ENCODE peak calls at places on chromosomes 6 and 20, in nine cellular contexts. O, K, L, M, E, F, B, R and Q are unnamed samples.

GRCh38 chr6:167932468-167933276 is 64.8 kb upstream of the KIF25 start:
- DNase-seq in M (no peak), R (no peak), F (no peak), L (no peak), B (no peak), O (no peak), K (no peak), E (no peak), Q (no peak)

GRCh38 chr20:17863577-17864292 is 104.9 kb downstream of the SNX5 start:
- DNase-seq in L (no peak), R (peak), M (no peak), K (peak), E (no peak), F (peak), O (no peak), B (no peak), Q (no peak)

GRCh38 chr6:74755748-74756147 is 450.1 kb downstream of the COL12A1 start:
- DNase-seq in M (no peak), R (no peak), B (no peak), F (no peak), O (no peak), L (peak), E (no peak), K (no peak), Q (no peak)

GRCh38 chr6:5671162-5671561 is 335.6 kb downstream of the NRN1 start:
- DNase-seq in B (no peak), E (peak), M (peak), L (peak), K (peak), F (peak), O (no peak), R (no peak), Q (peak)

GRCh38 chr6:31821301-31822037 is 6.1 kb upstream of the HSPA1B start:
- DNase-seq in B (peak), R (peak), M (peak), E (peak), O (no peak), K (peak), L (peak), F (peak), Q (peak)

GRCh38 chr6:15408758-15409157 is 162.9 kb downstream of the JARID2 start:
- DNase-seq in R (no peak), M (no peak), O (no peak), E (no peak), B (no peak), K (no peak), F (no peak), L (no peak), Q (no peak)

GRCh38 chr6:16873698-16874097 is 112.4 kb upstream of the ATXN1 start:
- DNase-seq in F (no peak), L (no peak), B (no peak), E (no peak), M (no peak), R (no peak), K (no peak), O (no peak), Q (no peak)

GRCh38 chr20:41167481-41168253 is 30.3 kb downstream of the PLCG1 start:
- DNase-seq in R (peak), M (no peak), O (no peak), K (no peak), L (no peak), B (no peak), E (no peak), F (no peak), Q (no peak)

GRCh38 chr6:137830562-137830961 is 36.5 kb upstream of the TNFAIP3 start:
- DNase-seq in K (no peak), O (no peak), R (no peak), F (no peak), B (no peak), L (no peak), E (no peak), M (no peak), Q (peak)

GRCh38 chr20:57496592-57496991 is 28.3 kb downstream of the CTCFL start:
- DNase-seq in R (no peak), F (no peak), E (no peak), L (no peak), O (no peak), B (no peak), M (no peak), K (no peak), Q (no peak)

GRCh38 chr20:43824699-43825402 is 89.8 kb upstream of the TOX2 start:
- DNase-seq in L (peak), B (peak), M (peak), O (no peak), F (peak), R (no peak), K (no peak), E (peak), Q (no peak)

GRCh38 chr6:37585937-37586336 is 86.2 kb upstream of the CCDC167 start:
- DNase-seq in M (no peak), K (no peak), F (no peak), O (no peak), B (no peak), L (no peak), E (no peak), R (no peak), Q (no peak)

GRCh38 chr6:37283786-37284185 is 25.8 kb upstream of the TMEM217 start:
- DNase-seq in L (peak), E (no peak), K (peak), R (peak), M (peak), B (no peak), F (no peak), O (no peak), Q (no peak)

GRCh38 chr6:37320649-37321048 is 33.1 kb upstream of the RNF8 start:
- DNase-seq in L (no peak), F (no peak), M (no peak), E (no peak), K (no peak), O (no peak), B (no peak), R (no peak), Q (no peak)

GRCh38 chr6:158634695-158635426 is 9.7 kb downstream of the DYNLT1 start:
- DNase-seq in O (no peak), B (no peak), F (no peak), E (no peak), M (no peak), K (no peak), L (no peak), R (no peak), Q (no peak)

GRCh38 chr6:24777227-24777626 is 2.5 kb downstream of the GMNN start:
- DNase-seq in E (no peak), M (no peak), L (no peak), R (no peak), F (no peak), O (no peak), B (no peak), K (no peak), Q (no peak)

GRCh38 chr20:58236612-58237317 is 8.3 kb upstream of the ANKRD60 start:
- DNase-seq in R (peak), K (peak), O (peak), E (peak), B (peak), L (peak), M (peak), F (peak), Q (peak)

DNA sequence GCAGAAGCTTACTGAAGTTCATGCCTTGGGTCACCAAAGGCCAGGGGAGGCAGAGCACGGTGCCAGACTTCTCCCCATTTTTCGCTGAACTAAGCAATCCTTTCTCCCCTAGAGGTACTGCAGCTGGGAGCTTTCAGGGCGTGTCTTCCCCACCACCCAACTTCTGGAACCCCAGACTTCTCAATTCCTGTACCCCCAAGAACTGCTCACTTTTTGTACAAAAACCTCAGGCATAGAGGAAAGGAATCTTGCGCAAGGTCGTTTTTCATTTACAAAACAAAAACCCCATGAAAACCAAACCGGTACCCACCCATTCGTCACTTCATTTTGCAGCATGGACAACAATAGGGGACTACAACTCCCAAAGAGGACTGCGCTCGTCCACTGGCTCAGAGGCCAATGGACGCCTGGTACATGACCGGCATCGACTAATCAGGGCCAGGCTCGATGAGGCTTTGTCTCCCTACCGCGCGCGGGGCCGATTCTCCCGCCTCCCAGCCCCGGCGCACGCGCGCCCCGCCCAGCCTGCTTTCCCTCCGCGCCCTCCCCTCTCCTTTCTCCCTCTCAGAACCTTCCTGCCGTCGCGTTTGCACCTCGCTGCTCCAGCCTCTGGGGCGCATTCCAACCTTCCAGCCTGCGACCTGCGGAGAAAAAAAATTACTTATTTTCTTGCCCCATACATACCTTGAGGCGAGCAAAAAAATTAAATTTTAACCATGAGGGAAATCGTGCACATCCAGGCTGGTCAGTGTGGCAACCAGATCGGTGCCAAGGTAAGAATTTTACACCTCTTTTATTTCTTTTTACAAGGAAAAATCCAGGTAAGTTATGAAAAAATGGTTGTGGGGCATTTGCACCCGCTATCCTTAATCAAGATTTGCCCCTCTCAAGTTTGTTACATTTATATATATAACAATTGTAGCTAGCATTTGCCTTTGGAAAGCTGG is at the start of gene TUBB:
- DNase-seq in O (peak), M (peak), E (peak), L (peak), F (peak), B (peak), K (peak), R (peak), Q (peak)
- TF ChIP-seq CTCF in O (no peak), M (peak), E (peak), L (no peak), F (no peak), B (no peak), K (no peak), R (no peak), Q (no peak)

GRCh38 chr6:148528292-148528691 is 185.7 kb downstream of the SASH1 start:
- DNase-seq in F (peak), L (no peak), K (no peak), M (peak), O (no peak), B (no peak), R (no peak), E (peak), Q (no peak)
- TF ChIP-seq CTCF in F (peak), L (no peak), K (no peak), M (peak), O (peak), B (peak), R (no peak), E (peak), Q (no peak)

DNA sequence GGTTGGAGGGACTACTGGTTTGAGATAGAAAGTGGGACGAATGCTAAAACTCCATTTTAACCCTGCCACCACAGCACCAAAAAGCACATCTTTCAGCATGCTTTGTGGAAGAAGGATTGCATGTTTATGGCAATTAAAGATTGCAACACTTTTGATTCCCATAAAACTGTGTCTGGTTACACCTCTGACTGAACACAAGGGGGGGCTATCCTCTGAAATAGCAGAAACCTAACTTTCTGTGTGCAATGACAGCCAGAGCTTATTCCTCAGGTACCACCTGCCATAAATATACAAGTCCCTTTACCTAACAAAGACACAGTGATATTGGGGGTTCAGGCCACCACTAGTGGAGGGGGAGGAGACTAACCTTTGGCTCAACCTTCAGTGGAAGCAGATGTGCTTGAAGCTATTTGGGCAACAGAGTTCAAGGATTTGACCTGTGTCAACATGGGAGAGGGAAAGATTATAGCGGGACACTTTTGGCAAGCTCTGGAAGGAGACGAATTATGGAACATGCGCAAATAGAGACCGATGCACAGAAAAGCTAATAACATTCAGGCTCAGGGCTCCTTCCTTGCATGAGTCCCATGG is 9.6 kb upstream of the PLG start:
- DNase-seq in K (no peak), M (no peak), L (no peak), B (peak), R (no peak), F (no peak), E (no peak), O (no peak), Q (no peak)
- TF ChIP-seq CTCF in K (no peak), M (no peak), L (no peak), B (peak), R (no peak), F (no peak), E (no peak), O (no peak), Q (no peak)

GRCh38 chr6:108619431-108620197 is 58.9 kb downstream of the FOXO3 start:
- DNase-seq in O (no peak), R (no peak), M (no peak), L (no peak), E (peak), B (no peak), K (no peak), F (peak), Q (no peak)

GRCh38 chr6:108622601-108623335 is 62.1 kb downstream of the FOXO3 start:
- DNase-seq in R (no peak), K (no peak), E (peak), O (peak), M (peak), F (peak), B (peak), L (peak), Q (no peak)

GRCh38 chr6:108623995-108624394 is 63.3 kb downstream of the FOXO3 start:
- DNase-seq in O (no peak), F (no peak), B (no peak), L (no peak), K (no peak), R (no peak), E (no peak), M (no peak), Q (no peak)

GRCh38 chr6:108618623-108619152 is 58.0 kb downstream of the FOXO3 start:
- DNase-seq in E (no peak), R (no peak), M (no peak), O (no peak), B (no peak), L (no peak), F (no peak), K (no peak), Q (no peak)

DNA sequence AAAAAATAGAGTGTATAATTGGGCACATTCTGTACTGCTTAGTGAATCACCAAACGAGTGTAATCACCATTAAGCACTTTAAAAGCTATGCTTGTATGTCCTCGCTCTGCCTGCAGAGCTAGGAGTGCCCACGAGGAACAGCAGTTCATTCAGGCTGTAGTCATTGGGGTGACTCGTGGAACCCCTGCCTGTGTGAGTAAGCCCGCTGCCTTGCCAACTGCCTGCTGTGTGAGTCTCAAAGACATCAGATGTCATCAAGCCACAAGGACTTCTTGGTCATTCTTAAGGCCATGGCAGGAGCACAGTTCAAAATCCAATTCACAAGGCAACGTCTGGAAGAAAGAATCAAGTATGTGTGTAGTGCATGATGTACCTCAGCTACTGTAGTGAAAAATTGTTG is 60.4 kb downstream of the FOXO3 start:
- DNase-seq in K (no peak), B (no peak), O (no peak), R (no peak), E (peak), M (peak), L (peak), F (peak), Q (peak)
- TF ChIP-seq CTCF in K (no peak), B (peak), O (no peak), R (no peak), E (peak), M (no peak), L (no peak), F (peak), Q (no peak)

DNA sequence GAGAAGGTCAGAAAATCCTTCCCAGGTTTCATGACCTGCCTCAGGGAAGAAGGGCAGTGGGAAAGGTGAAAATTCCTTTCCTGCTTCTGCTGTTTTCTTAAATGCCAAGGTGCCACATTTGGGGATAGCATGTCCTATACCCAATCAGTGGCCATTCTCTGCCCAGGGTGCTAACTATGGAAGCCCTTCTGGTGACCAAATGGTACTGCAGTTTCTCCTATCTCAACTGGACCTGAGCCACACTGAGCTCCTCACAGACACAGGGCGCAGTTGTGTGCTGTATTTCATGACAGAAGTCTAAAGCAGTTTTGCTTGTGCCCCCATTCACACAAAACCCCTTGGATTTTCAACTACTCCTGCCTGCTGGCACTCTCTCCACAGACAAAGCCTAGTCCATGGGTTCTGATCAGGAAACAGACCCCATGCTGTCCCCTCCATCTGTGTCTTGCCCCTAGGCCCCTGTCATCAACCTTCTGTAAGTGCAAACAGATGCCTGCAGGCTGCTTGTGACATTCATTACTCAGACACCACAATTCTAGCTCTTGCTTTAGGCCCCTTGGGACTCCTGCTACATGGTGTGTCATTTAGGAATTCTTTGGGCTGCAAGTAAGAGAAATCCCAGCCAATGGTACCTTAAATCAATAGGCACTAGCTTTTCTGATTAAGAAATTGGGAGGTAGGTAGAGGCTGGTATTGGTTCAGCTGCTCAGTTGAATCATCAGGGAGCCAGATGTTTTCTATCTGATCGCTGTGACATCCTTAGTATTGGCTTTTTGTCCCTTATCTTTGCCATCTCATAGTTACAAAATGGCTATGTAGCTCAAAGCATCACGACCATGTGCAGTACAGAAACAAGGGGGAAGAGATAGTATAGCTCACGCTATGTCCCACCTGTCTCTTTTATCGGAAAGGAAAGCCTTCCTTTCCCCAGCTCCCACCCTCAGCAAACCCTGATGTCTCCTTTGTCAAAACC is 147.8 kb downstream of the CD83 start:
- DNase-seq in M (no peak), E (no peak), K (no peak), L (no peak), O (no peak), F (no peak), B (no peak), R (no peak), Q (no peak)
- TF ChIP-seq CTCF in M (no peak), E (peak), K (no peak), L (peak), O (no peak), F (no peak), B (no peak), R (no peak), Q (no peak)

DNA sequence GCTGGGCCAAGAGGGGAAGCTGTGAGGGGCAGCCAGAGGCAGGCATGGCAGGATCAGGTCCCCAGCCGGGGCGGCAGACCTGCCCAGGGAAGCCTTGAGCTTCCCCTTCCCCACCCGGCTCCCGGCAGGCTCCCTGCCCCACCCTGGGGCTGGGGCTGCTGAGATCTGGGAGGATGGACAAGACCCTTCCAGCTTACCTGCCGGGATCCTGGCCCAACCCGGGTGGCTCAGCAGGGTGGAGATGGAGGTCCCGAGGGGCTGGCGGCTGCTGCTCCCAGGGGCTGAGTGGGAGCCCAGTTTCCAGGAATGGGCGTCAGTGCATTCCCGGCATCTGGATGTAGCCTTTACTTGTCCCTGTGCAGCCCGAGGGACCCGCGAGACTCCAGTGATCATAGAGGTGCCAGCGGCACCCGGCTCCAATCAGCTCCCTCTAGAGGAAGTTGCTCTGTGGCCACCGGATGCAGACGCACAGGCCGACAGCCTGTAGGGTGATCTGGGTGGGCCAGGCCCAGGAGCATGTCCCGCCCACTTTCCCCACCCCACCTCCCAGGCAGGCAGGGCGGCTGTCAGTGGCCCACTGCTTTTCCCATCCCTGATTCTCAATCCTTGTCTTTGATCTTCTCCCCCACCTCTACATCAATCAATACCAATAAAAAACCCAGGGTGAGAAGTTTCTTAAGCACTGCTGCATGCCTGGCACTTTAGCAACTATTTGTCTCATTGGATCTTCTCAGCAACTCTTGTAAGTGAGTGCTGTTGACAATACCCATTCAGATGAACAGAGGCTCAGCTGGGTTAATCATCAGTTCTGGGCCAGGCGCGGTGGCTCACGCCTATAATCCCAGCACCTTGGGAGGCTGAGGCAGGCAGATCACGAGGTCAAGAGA is at the start of gene BAK1:
- DNase-seq in K (peak), R (peak), O (peak), E (peak), L (peak), M (peak), B (peak), F (peak), Q (peak)
- TF ChIP-seq CTCF in K (peak), R (peak), O (peak), E (peak), L (peak), M (peak), B (peak), F (peak), Q (peak)